ENCODE peak calls at places on chromosome 1, in six cellular contexts. N is colonic mucosa; A is AG09309; M is RWPE2; J is body of pancreas; G is activated CD4-positive, alpha-beta memory T cell treated with anti-CD3 and anti-CD28 coated beads for 36 hours. K is an unnamed sample.

GRCh38 chr1:182056596-182057366 is 4.7 kb downstream of the ZNF648 start:
- DNase-seq in N (peak), A (no peak), M (no peak), J (no peak), G (no peak), K (peak)

GRCh38 chr1:205279986-205280385 is 41.6 kb downstream of the NUAK2 start:
- DNase-seq in N (no peak), A (no peak), M (no peak), J (no peak), G (peak), K (no peak)

GRCh38 chr1:206127336-206127735 is 10.1 kb upstream of the AVPR1B start:
- DNase-seq in N (no peak), A (no peak), M (no peak), J (no peak), G (no peak), K (no peak)

GRCh38 chr1:227666286-227666685 is 68.8 kb downstream of the JMJD4 start:
- DNase-seq in N (no peak), A (no peak), M (no peak), J (no peak), G (no peak), K (no peak)

GRCh38 chr1:40532844-40533424 is 1.5 kb downstream of the ZNF684 start:
- DNase-seq in N (peak), A (no peak), M (no peak), J (no peak), G (peak), K (no peak)

GRCh38 chr1:156582388-156583022 is 3.0 kb downstream of the TTC24 start:
- DNase-seq in N (no peak), A (no peak), M (no peak), J (no peak), G (no peak), K (no peak)

GRCh38 chr1:178450871-178451270 is 45.9 kb downstream of the CLEC20A start:
- DNase-seq in N (no peak), A (no peak), M (no peak), J (no peak), G (no peak), K (no peak)

GRCh38 chr1:200866521-200866920 is 6.3 kb upstream of the GPR25 start:
- DNase-seq in N (no peak), A (no peak), M (no peak), J (no peak), G (peak), K (no peak)

GRCh38 chr1:82806133-82806532 is 1005.4 kb downstream of the ADGRL2 start:
- DNase-seq in N (no peak), A (no peak), M (no peak), J (no peak), G (no peak), K (no peak)

GRCh38 chr1:22327411-22327810 is 124.2 kb upstream of the ZBTB40 start:
- DNase-seq in N (no peak), A (no peak), M (peak), J (no peak), G (no peak), K (peak)

GRCh38 chr1:73832276-73832825 is 365.6 kb downstream of the LRRIQ3 start:
- DNase-seq in N (no peak), A (no peak), M (no peak), J (no peak), G (no peak), K (no peak)

GRCh38 chr1:185786524-185786923 is 52.3 kb downstream of the HMCN1 start:
- DNase-seq in N (no peak), A (peak), M (no peak), J (no peak), G (no peak), K (no peak)

GRCh38 chr1:226697151-226697575 is 41.9 kb downstream of the ITPKB start:
- DNase-seq in N (no peak), A (no peak), M (no peak), J (no peak), G (peak), K (no peak)

GRCh38 chr1:26274801-26275425 is 5.0 kb upstream of the SH3BGRL3 start:
- DNase-seq in N (no peak), A (no peak), M (peak), J (no peak), G (peak), K (no peak)

GRCh38 chr1:14895727-14896126 is 257.8 kb upstream of the TMEM51 start:
- DNase-seq in N (no peak), A (no peak), M (no peak), J (no peak), G (no peak), K (no peak)

GRCh38 chr1:22044690-22045420 is 7.7 kb upstream of the CDC42 start:
- DNase-seq in N (no peak), A (no peak), M (no peak), J (no peak), G (no peak), K (no peak)